ENCODE peak calls at places on chromosomes 13 and 19, in four cellular contexts. A, O, P and F are unnamed samples.
A peak's percentile ranks its signal among the peaks of the same experiment; 100 is the strongest.

GRCh38 chr13:39167018-39167417 is 128.8 kb downstream of the NHLRC3 start:
- DNase-seq in A (no peak), O (no peak), P (no peak), F (no peak)

GRCh38 chr13:51525567-51526165 is 58.6 kb upstream of the WDFY2 start:
- DNase-seq in A (peak; percentile 62), O (peak; percentile 72), P (no peak), F (no peak)

GRCh38 chr13:73334459-73334858 is 275.7 kb downstream of the KLF5 start:
- DNase-seq in A (no peak), O (no peak), P (no peak), F (no peak)

GRCh38 chr13:70905035-70905434 is 796.8 kb upstream of the KLHL1 start:
- DNase-seq in A (no peak), O (no peak), P (no peak), F (no peak)

GRCh38 chr13:63190219-63190618 is 1774.6 kb upstream of the PCDH20 start:
- DNase-seq in A (no peak), O (no peak), P (no peak), F (no peak)

GRCh38 chr13:48009298-48009697 is 8.2 kb upstream of the SUCLA2 start:
- DNase-seq in A (peak; percentile 39), O (peak; percentile 51), P (no peak), F (no peak)

GRCh38 chr13:104461049-104461448 is 1394.8 kb upstream of the SLC10A2 start:
- DNase-seq in A (no peak), O (no peak), P (no peak), F (no peak)

GRCh38 chr13:114078501-114079451 is 53.6 kb downstream of the RASA3 start:
- DNase-seq in A (no peak), O (peak; percentile 84), P (no peak), F (no peak)

GRCh38 chr13:46386426-46386995 is 541 bp downstream of the RUBCNL start:
- DNase-seq in A (peak; percentile 54), O (no peak), P (no peak), F (no peak)

GRCh38 chr13:98976941-98977340 is 923 bp downstream of the DOCK9 start:
- DNase-seq in A (no peak), O (peak; percentile 12), P (no peak), F (no peak)

GRCh38 chr13:78524936-78525335 is 78.4 kb downstream of the POU4F1 start:
- DNase-seq in A (peak; percentile 51), O (no peak), P (no peak), F (no peak)

DNA sequence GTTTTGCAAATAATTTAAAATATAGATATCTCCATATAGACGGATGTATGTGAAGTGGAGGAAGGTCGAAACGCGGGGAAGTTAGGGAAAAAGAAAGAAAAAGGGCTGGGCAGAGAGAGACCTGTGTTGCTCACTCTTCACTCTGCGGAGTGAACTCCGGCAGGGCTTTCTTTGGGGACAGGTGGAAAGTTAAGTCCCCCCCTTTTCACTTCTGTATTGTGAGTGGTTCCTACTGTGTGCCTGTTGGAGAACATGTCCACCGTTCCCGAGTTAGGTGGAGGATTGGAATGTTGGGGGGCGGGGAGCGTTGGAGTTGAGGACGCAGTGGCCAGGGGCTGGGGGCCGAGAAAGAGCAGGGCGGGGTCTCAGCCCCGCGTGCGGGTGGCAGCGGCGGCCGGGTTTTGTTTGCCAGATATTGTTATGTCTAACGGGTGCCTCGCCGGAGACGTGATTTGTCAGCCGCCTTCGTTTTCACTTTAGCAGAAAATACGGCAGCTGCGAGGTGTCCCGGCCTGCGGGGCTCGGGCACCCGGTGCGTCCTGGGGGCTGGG is 145.0 kb upstream of the ZNF536 start:
- DNase-seq in A (peak; percentile 30), O (no peak), P (no peak), F (no peak)
- H4K5ac ChIP-seq in A (no peak overlapping the region), O (no peak overlapping the region), P (no peak overlapping the region), F (no peak overlapping the region)

DNA sequence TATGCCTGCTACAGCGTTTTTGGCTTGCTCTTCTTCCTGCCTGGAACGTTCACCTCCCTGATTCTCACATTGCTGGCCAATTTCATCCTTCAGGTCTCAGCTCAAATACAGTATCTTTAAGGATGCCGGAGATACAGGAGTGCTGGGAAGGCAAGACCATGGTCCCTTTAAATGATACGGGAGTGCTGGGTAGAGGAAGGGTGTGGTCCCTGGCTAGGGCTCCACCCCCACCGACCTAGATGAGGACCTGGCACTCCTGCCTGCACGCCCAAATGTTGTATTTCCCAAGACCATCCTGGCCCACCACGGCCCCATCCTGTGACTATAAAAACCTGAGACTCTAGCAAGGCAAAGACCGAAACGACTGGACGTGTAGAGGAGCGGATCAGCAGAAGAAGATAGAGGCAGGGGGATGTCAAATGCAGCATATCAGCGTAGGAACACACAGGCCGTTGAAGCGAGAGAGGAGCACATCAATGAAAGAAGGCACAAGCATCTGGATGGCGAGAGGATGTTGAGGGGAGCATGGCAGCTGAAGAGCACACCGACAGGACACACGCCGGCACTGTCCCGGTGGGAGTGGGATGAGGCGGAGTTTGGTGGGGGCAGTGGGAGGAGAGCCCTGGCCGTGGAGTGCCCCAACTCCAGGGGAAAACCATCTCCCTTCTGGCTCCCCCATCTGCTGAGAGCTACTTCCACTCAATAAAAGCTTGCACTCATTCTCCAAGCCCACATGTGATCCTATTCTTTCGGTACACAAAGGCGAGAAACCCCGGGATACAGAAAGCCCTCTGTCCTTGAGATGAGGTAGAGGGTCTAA is 74.0 kb downstream of the PCDH9 start:
- DNase-seq in A (no peak), O (no peak), P (no peak), F (no peak)
- H3K18ac ChIP-seq in A (no peak overlapping the region), O (no peak overlapping the region), P (no peak overlapping the region), F (no peak overlapping the region)

GRCh38 chr19:45908956-45909355 is 5.6 kb downstream of the NANOS2 start:
- DNase-seq in A (no peak), O (peak; percentile 30), P (no peak), F (no peak)

GRCh38 chr19:45905016-45905415 is 2.6 kb upstream of the MYPOP start:
- DNase-seq in A (no peak), O (no peak), P (no peak), F (no peak)

GRCh38 chr19:45901912-45902650 is at the start of gene MYPOP:
- DNase-seq in A (peak; percentile 39), O (no peak), P (no peak), F (peak; percentile 33)

GRCh38 chr19:45902651-45903625 is 525 bp upstream of the MYPOP start:
- DNase-seq in A (peak; percentile 98), O (peak; percentile 96), P (peak; percentile 95), F (peak; percentile 98)

DNA sequence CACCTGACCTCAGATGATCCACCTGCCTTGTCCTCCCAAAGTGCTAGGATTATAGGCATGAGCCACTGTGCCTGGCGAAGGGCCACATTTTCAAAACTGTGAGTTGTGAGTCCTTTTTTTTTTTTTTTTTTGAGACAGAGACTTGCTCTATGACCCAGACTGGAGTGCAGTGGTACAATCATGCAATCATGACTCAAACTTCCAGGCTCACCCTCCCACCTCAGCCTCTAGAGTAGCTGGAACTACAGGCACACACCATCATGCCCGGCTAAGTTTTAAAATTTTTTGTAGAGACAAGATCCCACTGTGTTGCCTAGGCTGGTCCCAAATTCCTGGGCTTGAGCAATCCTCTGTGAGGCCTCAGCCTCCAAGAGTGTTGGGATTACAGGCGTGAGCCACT is 3.8 kb upstream of the MYPOP start:
- DNase-seq in A (no peak), O (peak; percentile 48), P (no peak), F (no peak)
- H3K9ac ChIP-seq in A (no peak overlapping the region), O (no peak overlapping the region), P (no peak overlapping the region), F (no peak overlapping the region)

GRCh38 chr19:37869766-37870340 is 36.5 kb downstream of the WDR87 start:
- DNase-seq in A (no peak), O (no peak), P (no peak), F (no peak)
- H4K5ac ChIP-seq in A (no peak overlapping the region), O (no peak overlapping the region), P (no peak overlapping the region), F (no peak overlapping the region)

GRCh38 chr13:40488869-40489391 is 177.5 kb downstream of the FOXO1 start:
- DNase-seq in A (no peak), O (no peak), P (no peak), F (no peak)
- H3K18ac ChIP-seq in A (no peak overlapping the region), O (no peak overlapping the region), P (no peak overlapping the region), F (no peak overlapping the region)

GRCh38 chr19:18419195-18419698 is at the start of gene SSBP4:
- DNase-seq in A (peak; percentile 86), O (peak; percentile 70), P (no peak), F (no peak)
- H3K9ac ChIP-seq in A (peak within 1 kb of the TSS; percentile 70), O (peak within 1 kb of the TSS; percentile 74), P (no peak within 1 kb of the TSS), F (no peak within 1 kb of the TSS)

GRCh38 chr13:42946927-42947326 is 45.1 kb downstream of the EPSTI1 start:
- DNase-seq in A (no peak), O (peak; percentile 25), P (no peak), F (no peak)
- H4K5ac ChIP-seq in A (no peak overlapping the region), O (no peak overlapping the region), P (no peak overlapping the region), F (no peak overlapping the region)

GRCh38 chr13:29536853-29537252 is 58.6 kb downstream of the SLC7A1 start:
- DNase-seq in A (no peak), O (no peak), P (no peak), F (no peak)
- H3K18ac ChIP-seq in A (no peak overlapping the region), O (no peak overlapping the region), P (no peak overlapping the region), F (no peak overlapping the region)

GRCh38 chr19:29945433-29945832 is 3.4 kb downstream of the URI1 start:
- DNase-seq in A (no peak), O (peak; percentile 24), P (no peak), F (no peak)
- H3K9ac ChIP-seq in A (no peak overlapping the region), O (no peak overlapping the region), P (no peak overlapping the region), F (no peak overlapping the region)

GRCh38 chr19:50562329-50562728 is 5.9 kb downstream of the LRRC4B start:
- DNase-seq in A (no peak), O (no peak), P (no peak), F (no peak)
- H4K5ac ChIP-seq in A (no peak overlapping the region), O (no peak overlapping the region), P (no peak overlapping the region), F (no peak overlapping the region)